ENCODE peak calls at places on chromosomes 16 and 17, in six cellular contexts. E is activated CD4-positive, alpha-beta memory T cell treated with anti-CD3 and anti-CD28 coated beads, Interleukin-2, amount 10 ng/mL, durations not matched to agents 7 days and 5 days; H is PC-3; Q is Caco-2; U is M059J; P is heart right ventricle. D is an unnamed sample.

GRCh38 chr16:88922114-88922825 is 54.7 kb downstream of the CBFA2T3 start:
- DNase-seq in U (peak), E (no peak), H (peak), P (peak), Q (no peak), D (peak)

GRCh38 chr17:53655591-53655990 is 167.1 kb upstream of the KIF2B start:
- DNase-seq in U (peak), E (no peak), H (no peak), P (no peak), Q (no peak), D (no peak)

GRCh38 chr16:83995756-83996155 is 27.7 kb downstream of the NECAB2 start:
- DNase-seq in P (peak), U (peak), E (no peak), H (no peak), Q (no peak), D (no peak)

GRCh38 chr16:11635127-11635652 is 33.1 kb upstream of the SNN start:
- DNase-seq in P (no peak), U (no peak), E (no peak), Q (no peak), H (no peak), D (no peak)

GRCh38 chr17:7041607-7042506 is 2.0 kb downstream of the SLC16A11 start:
- DNase-seq in P (no peak), E (no peak), U (no peak), Q (no peak), H (no peak), D (no peak)

GRCh38 chr16:11312718-11313492 is 31.8 kb upstream of the PRM1 start:
- DNase-seq in H (peak), U (peak), E (peak), P (no peak), Q (peak), D (no peak)

GRCh38 chr16:2776500-2777139 is 460 bp downstream of the ELOB start:
- DNase-seq in U (peak), H (peak), E (peak), Q (no peak), P (peak), D (no peak)

GRCh38 chr17:351436-351713 is 1.2 kb downstream of the RPH3AL start:
- DNase-seq in P (no peak), Q (no peak), U (no peak), H (no peak), E (no peak), D (no peak)

GRCh38 chr17:47820023-47820789 is 1.4 kb downstream of the OSBPL7 start:
- DNase-seq in H (peak), Q (peak), U (no peak), P (no peak), E (no peak), D (no peak)

GRCh38 chr17:9199474-9200196 is 178.3 kb downstream of the NTN1 start:
- DNase-seq in H (no peak), P (no peak), U (no peak), Q (no peak), E (no peak), D (no peak)

GRCh38 chr17:78981010-78981888 is 1.5 kb upstream of the LGALS3BP start:
- DNase-seq in E (no peak), H (no peak), P (no peak), Q (no peak), U (no peak), D (no peak)

GRCh38 chr16:19143241-19143640 is 24.8 kb upstream of the SYT17 start:
- DNase-seq in E (no peak), P (no peak), U (peak), H (no peak), Q (no peak), D (peak)

GRCh38 chr16:5062051-5062450 is 3.7 kb downstream of the C16orf89 start:
- DNase-seq in Q (no peak), U (no peak), P (no peak), E (no peak), H (no peak), D (no peak)

GRCh38 chr16:25134306-25134705 is 22.8 kb downstream of the LCMT1 start:
- DNase-seq in H (no peak), P (no peak), Q (no peak), U (peak), E (no peak), D (no peak)

GRCh38 chr17:79382313-79382712 is 228.5 kb downstream of the RBFOX3 start:
- DNase-seq in Q (no peak), P (no peak), H (no peak), E (no peak), U (no peak), D (no peak)

GRCh38 chr17:42548070-42548837 is 4.5 kb upstream of the HSD17B1 start:
- DNase-seq in P (peak), Q (no peak), E (peak), H (peak), U (no peak), D (peak)

GRCh38 chr17:77613627-77614026 is 344.9 kb upstream of the TNRC6C start:
- DNase-seq in E (no peak), P (no peak), Q (no peak), H (no peak), U (no peak), D (no peak)

GRCh38 chr16:23131841-23132576 is 17.2 kb downstream of the USP31 start:
- DNase-seq in E (no peak), H (no peak), U (no peak), Q (no peak), P (no peak), D (no peak)

GRCh38 chr17:82094931-82095776 is 2.9 kb downstream of the FASN start:
- DNase-seq in P (no peak), H (no peak), E (no peak), U (no peak), Q (no peak), D (peak)

GRCh38 chr17:64057701-64058263 is 37.3 kb upstream of the ICAM2 start:
- DNase-seq in Q (peak), E (no peak), H (peak), P (no peak), U (peak), D (no peak)

GRCh38 chr16:56967733-56968132 is 6.0 kb downstream of the CETP start:
- DNase-seq in Q (no peak), U (no peak), P (no peak), H (no peak), E (no peak), D (no peak)

GRCh38 chr17:1005361-1005946 is 8.5 kb downstream of the TIMM22 start:
- DNase-seq in P (peak), Q (no peak), H (no peak), U (peak), E (no peak), D (peak)

GRCh38 chr16:89119161-89119621 is 25.5 kb downstream of the ACSF3 start:
- DNase-seq in E (no peak), Q (no peak), H (no peak), U (no peak), P (no peak), D (no peak)

GRCh38 chr17:74429604-74430384 is 2.1 kb upstream of the GPRC5C start:
- DNase-seq in U (peak), Q (no peak), E (no peak), H (peak), P (no peak), D (no peak)

GRCh38 chr17:15268465-15268864 is 3.3 kb upstream of the PMP22 start:
- DNase-seq in Q (no peak), P (no peak), U (no peak), H (no peak), E (no peak), D (no peak)

GRCh38 chr17:77428020-77428781 is 287.4 kb downstream of the SEC14L1 start:
- DNase-seq in Q (no peak), U (no peak), P (no peak), E (no peak), H (no peak), D (no peak)

GRCh38 chr17:48335858-48336500 is 94.0 kb downstream of the SKAP1 start:
- DNase-seq in H (peak), Q (no peak), E (no peak), P (no peak), U (peak), D (no peak)

GRCh38 chr17:19724501-19725420 is 8.4 kb upstream of the SLC47A2 start:
- DNase-seq in Q (no peak), H (no peak), U (no peak), E (peak), P (peak), D (no peak)

GRCh38 chr16:57551057-57551456 is 8.6 kb downstream of the ADGRG5 start:
- DNase-seq in P (no peak), U (no peak), Q (no peak), H (no peak), E (no peak), D (no peak)

GRCh38 chr17:75241996-75242460 is 19.4 kb downstream of the GGA3 start:
- DNase-seq in E (peak), H (no peak), U (no peak), Q (no peak), P (no peak), D (no peak)

GRCh38 chr17:2412561-2413021 is 11.7 kb upstream of the MNT start:
- DNase-seq in H (no peak), Q (no peak), E (no peak), U (peak), P (no peak), D (peak)

GRCh38 chr16:4788489-4788889 is 344 bp upstream of the SEPTIN12 start:
- DNase-seq in U (no peak), P (no peak), H (no peak), E (no peak), Q (no peak), D (no peak)

GRCh38 chr16:23729503-23730424 is 16.7 kb upstream of the ERN2 start:
- DNase-seq in P (no peak), Q (peak), H (peak), E (no peak), U (peak), D (peak)

GRCh38 chr17:40176409-40177110 is 710 bp upstream of the RAPGEFL1 start:
- DNase-seq in P (no peak), E (no peak), U (no peak), Q (peak), H (peak), D (no peak)

GRCh38 chr17:20120835-20121234 is 111.7 kb downstream of the SPECC1 start:
- DNase-seq in Q (no peak), E (no peak), P (no peak), U (no peak), H (no peak), D (no peak)

GRCh38 chr17:73705594-73705993 is 61.3 kb upstream of the SDK2 start:
- DNase-seq in H (peak), P (no peak), U (peak), Q (no peak), E (no peak), D (peak)